ENCODE peak calls at places on chromosome 22, in nine cellular contexts. Y is suprapubic skin, Z is HFF-Myc, P is lung, B is lower leg skin, N is fibroblast of pulmonary artery, O is fibroblast of lung, L is pancreas, W is AG10803. A is an unnamed sample.
A peak's percentile ranks its signal among the peaks of the same experiment; 100 is the strongest.

GRCh38 chr22:40605676-40606250 is 30.8 kb downstream of the MRTFA start:
- DNase-seq in Y (no peak), Z (no peak), P (no peak), B (no peak), N (peak; percentile 21), O (peak; percentile 71), L (no peak), W (peak; percentile 66), A (no peak)

GRCh38 chr22:43228863-43229262 is 41.9 kb upstream of the TTLL12 start:
- DNase-seq in Y (no peak), Z (no peak), P (no peak), B (no peak), N (no peak), O (no peak), L (no peak), W (no peak), A (no peak)

GRCh38 chr22:41234815-41235687 is 5.7 kb downstream of the CHADL start:
- DNase-seq in Y (no peak), Z (no peak), P (peak; percentile 41), B (no peak), N (no peak), O (no peak), L (no peak), W (no peak), A (no peak)

GRCh38 chr22:31537019-31537535 is 40.7 kb downstream of the SFI1 start:
- DNase-seq in Y (no peak), Z (no peak), P (no peak), B (peak; percentile 7), N (peak; percentile 21), O (no peak), L (no peak), W (no peak), A (no peak)

GRCh38 chr22:26775394-26775793 is 118.0 kb downstream of the MIAT start:
- DNase-seq in Y (no peak), Z (no peak), P (no peak), B (no peak), N (no peak), O (no peak), L (no peak), W (no peak), A (no peak)

GRCh38 chr22:22798716-22799115 is 88.9 kb upstream of the IGLL5 start:
- DNase-seq in Y (no peak), Z (no peak), P (no peak), B (no peak), N (no peak), O (no peak), L (no peak), W (no peak), A (no peak)

GRCh38 chr22:33542153-33542552 is 378.1 kb downstream of the LARGE1 start:
- DNase-seq in Y (no peak), Z (no peak), P (no peak), B (no peak), N (no peak), O (no peak), L (no peak), W (no peak), A (no peak)

GRCh38 chr22:32528984-32529982 is 54.7 kb downstream of the FBXO7 start:
- DNase-seq in Y (peak; percentile 95), Z (peak; percentile 66), P (peak; percentile 83), B (peak; percentile 97), N (peak; percentile 87), O (peak; percentile 75), L (peak; percentile 79), W (peak; percentile 87), A (peak; percentile 45)

GRCh38 chr22:45757068-45757467 is 85.4 kb downstream of the ATXN10 start:
- DNase-seq in Y (no peak), Z (no peak), P (peak; percentile 35), B (no peak), N (peak; percentile 21), O (peak; percentile 59), L (peak; percentile 37), W (peak; percentile 60), A (no peak)

GRCh38 chr22:35051034-35051535 is 14.9 kb upstream of the ISX start:
- DNase-seq in Y (no peak), Z (no peak), P (no peak), B (no peak), N (no peak), O (no peak), L (no peak), W (no peak), A (no peak)

GRCh38 chr22:28231423-28231822 is 312.4 kb upstream of the PITPNB start:
- DNase-seq in Y (no peak), Z (no peak), P (no peak), B (no peak), N (peak; percentile 41), O (peak; percentile 83), L (no peak), W (peak; percentile 77), A (no peak)

GRCh38 chr22:18966748-18967147 is 30.7 kb upstream of the PRODH start:
- DNase-seq in Y (no peak), Z (no peak), P (no peak), B (no peak), N (no peak), O (peak; percentile 0), L (peak; percentile 67), W (no peak), A (no peak)

DNA sequence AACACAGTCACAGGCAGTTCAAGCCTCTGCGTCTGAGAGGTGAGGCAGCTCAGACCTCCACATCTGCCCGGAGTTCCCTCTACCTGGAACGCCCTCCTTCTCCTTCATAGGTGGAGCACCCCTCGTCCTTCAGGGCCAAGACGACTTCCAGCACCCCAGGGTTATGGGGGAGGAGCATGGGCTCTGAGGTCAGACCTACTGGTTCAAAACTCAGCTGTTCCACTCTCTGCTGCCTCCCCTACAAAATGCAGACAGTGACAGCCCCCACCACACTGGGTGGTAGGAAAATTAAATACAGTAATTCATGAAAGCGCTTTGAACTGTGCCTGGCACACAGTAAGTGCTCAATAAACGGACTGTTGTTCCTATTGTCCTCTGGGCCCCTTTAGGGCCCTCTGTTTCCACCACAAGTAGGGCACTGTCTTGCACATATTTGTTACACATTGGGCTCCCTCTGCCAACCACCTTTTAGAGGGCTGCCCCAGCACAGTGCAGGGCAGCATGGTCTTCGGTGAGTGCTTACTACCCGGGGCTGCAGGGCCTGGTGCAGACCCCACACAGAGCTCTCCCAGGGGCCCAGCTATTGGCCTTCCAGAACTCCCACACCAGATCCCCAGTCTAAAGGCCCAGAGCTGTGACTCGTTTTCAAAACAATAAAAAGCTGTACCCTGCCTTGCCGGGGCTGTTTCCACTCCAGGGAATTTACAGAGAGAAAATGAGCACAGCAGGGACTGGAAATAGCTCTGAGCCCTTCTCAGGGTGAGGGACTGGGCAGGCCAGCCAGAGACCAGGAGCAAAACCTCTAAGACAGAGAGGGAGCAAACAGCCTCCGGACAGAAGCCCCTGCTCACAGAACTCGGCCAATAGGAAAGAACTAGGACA is 2.5 kb downstream of the TMEM184B start:
- DNase-seq in Y (no peak), Z (no peak), P (no peak), B (no peak), N (no peak), O (no peak), L (no peak), W (no peak), A (no peak)
- H3K4me3 ChIP-seq in Y (peak overlapping the region; percentile 100), Z (peak overlapping the region; percentile 67), P (no peak overlapping the region), B (no peak overlapping the region), N (peak overlapping the region; percentile 89), O (peak overlapping the region; percentile 26), L (no peak overlapping the region), W (peak overlapping the region; percentile 89), A (peak overlapping the region; percentile 36)

DNA sequence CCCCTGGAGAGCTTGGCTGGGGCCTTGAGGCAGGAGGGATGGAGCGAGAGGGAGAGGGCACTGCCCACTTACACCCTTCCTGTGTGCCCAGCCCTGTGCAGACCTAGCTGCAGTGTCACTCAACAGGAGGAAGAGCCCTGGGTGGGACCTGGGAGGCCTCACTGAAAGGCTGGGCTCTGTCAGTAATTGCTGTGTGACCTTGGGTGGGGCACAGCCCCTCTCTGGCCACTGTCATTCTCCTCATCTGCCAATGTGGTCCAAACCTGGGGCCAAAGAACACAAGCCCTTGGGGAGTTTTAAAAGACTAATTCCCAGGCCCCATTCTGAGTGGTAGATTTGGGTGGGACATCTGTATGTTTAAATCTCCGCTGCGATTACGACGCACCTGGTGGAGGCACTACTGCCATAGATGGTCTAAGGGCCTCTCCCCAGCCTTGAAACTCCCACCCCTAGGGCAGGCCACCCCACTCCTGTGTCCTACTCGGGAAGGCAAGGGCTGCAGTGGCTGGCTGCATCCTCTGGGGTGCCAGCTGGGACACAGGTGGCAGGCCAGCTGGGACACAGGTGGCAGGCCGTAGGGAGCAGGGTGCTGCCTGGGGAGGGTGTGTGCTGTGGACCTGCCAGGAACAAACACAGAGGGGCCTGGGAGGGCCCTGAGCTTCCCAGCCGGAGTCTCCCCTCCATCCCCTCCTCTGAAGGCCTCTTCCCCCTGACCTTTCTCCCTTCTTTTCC is 12.3 kb upstream of the SOX10 start:
- DNase-seq in Y (no peak), Z (no peak), P (no peak), B (no peak), N (no peak), O (no peak), L (no peak), W (no peak), A (no peak)
- TF ChIP-seq CTCF in Y (no peak), Z (no peak), P (no peak), B (no peak), N (no peak), O (no peak), L (no peak), W (no peak), A (no peak)

DNA sequence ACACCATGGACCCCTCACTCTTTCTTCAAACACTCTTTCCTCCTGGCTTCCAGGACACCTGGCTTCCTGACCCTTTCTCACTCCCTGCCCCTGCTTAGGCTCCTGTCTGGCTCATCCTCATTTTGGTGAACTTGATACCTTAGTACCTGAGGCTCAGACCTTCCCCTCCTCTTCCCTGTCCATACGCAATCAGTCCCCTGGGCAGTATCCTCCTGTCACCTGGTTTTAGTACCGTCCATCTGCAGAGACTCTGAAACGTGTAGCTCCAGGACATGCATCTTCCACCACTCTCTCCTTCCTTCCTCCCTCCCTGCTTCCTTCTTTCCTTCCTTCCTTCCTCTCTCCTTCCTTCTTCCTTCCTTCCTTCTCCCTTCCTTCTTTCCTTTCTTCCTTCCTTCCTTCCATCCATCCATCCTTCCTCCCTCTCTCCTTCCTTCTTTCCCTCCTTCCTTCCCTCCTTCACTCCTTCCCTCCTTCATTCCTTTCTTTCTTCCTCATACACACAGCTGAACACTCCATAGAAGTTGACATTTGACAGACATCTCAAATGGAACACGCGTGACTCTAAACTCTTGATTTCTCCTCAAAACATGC is 1488.6 kb downstream of the TBC1D22A start:
- DNase-seq in Y (no peak), Z (no peak), P (no peak), B (no peak), N (no peak), O (no peak), L (no peak), W (no peak), A (no peak)
- H3K4me3 ChIP-seq in Y (no peak overlapping the region), Z (no peak overlapping the region), P (no peak overlapping the region), B (no peak overlapping the region), N (no peak overlapping the region), O (no peak overlapping the region), L (no peak overlapping the region), W (no peak overlapping the region), A (no peak overlapping the region)

DNA sequence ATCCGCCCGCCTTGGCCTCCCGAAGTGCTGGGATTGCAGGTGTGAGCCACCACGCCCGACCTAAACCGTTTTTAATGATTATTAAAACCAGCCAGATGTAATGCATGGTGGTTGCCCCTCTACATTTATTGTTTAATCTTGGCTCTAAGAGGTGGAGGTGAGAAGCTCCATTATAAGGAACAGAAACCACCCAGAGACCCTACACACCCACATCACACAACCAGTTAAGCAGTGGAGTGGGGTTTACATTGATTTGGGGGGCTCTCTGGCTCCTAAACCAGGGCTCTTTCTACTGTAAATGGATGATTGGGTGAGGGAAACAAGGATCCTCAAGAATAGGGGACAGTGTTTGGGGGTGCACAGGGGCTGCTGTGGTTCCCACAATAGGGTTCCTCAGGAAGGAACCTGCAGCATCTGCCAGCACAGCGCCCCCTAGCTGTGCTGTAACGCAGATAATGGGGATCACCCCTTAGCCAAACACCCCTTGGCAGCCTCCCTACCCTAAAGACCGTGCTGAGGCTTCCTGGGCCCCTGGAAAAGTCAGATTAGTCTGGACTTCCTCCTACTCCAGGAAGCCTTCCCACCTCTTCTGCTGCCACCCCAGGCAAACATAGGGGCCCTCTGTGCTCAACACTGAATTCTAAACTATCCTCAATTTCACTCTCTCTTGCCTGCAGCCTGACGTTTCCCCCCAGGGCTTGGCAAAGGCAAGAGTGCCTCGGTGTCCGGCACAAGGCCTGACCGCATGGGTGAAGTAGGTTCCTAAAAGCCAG is 2.4 kb downstream of the MPST start:
- DNase-seq in Y (no peak), Z (no peak), P (no peak), B (no peak), N (peak; percentile 50), O (peak; percentile 25), L (no peak), W (peak; percentile 42), A (no peak)
- TF ChIP-seq CTCF in Y (peak; percentile 76), Z (peak; percentile 88), P (peak; percentile 24), B (no peak), N (peak; percentile 74), O (peak; percentile 75), L (peak; percentile 38), W (peak; percentile 68), A (peak; percentile 69)